ENCODE peak calls at places on chromosomes 16 and 17, in four cellular contexts. K is suprapubic skin, Y is stomach, M is A549. S is an unnamed sample.

GRCh38 chr16:11452746-11453344 is 107.6 kb downstream of the RMI2 start:
- DNase-seq in K (no peak), M (no peak), Y (no peak), S (no peak)

GRCh38 chr17:71975998-71976649 is 144.7 kb upstream of the SOX9 start:
- DNase-seq in M (peak), Y (peak), K (peak), S (peak)

GRCh38 chr16:20818929-20819585 is 12.7 kb downstream of the REXO5 start:
- DNase-seq in K (no peak), M (no peak), Y (no peak), S (no peak)

GRCh38 chr16:66070140-66070887 is 296.2 kb upstream of the CDH5 start:
- DNase-seq in Y (peak), K (no peak), M (no peak), S (peak)

GRCh38 chr17:19659366-19660177 is 11.0 kb downstream of the ALDH3A2 start:
- DNase-seq in Y (no peak), K (no peak), M (no peak), S (no peak)

GRCh38 chr17:2709173-2709661 is 2.3 kb downstream of the CLUH start:
- DNase-seq in Y (peak), K (peak), M (peak), S (peak)

GRCh38 chr16:47320546-47321315 is 140.1 kb downstream of the ITFG1 start:
- DNase-seq in M (no peak), K (no peak), Y (no peak), S (no peak)

GRCh38 chr17:82215095-82215971 is 2.7 kb upstream of the CCDC57 start:
- DNase-seq in K (no peak), Y (no peak), M (peak), S (no peak)

GRCh38 chr16:12097523-12098428 is 121.2 kb downstream of the SNX29 start:
- DNase-seq in K (no peak), M (no peak), Y (no peak), S (peak)

GRCh38 chr16:75379911-75380847 is 53.1 kb downstream of the CFDP1 start:
- DNase-seq in K (no peak), M (no peak), Y (no peak), S (no peak)

GRCh38 chr16:55499951-55500350 is 8.9 kb upstream of the LPCAT2 start:
- DNase-seq in K (peak), M (peak), Y (no peak), S (no peak)

GRCh38 chr16:55503726-55504553 is 4.9 kb upstream of the LPCAT2 start:
- DNase-seq in K (no peak), Y (no peak), M (no peak), S (no peak)

GRCh38 chr16:55505333-55506015 is 3.4 kb upstream of the LPCAT2 start:
- DNase-seq in Y (no peak), K (no peak), M (no peak), S (no peak)

GRCh38 chr16:55501549-55502322 is 7.1 kb upstream of the LPCAT2 start:
- DNase-seq in K (no peak), Y (no peak), M (no peak), S (no peak)

DNA sequence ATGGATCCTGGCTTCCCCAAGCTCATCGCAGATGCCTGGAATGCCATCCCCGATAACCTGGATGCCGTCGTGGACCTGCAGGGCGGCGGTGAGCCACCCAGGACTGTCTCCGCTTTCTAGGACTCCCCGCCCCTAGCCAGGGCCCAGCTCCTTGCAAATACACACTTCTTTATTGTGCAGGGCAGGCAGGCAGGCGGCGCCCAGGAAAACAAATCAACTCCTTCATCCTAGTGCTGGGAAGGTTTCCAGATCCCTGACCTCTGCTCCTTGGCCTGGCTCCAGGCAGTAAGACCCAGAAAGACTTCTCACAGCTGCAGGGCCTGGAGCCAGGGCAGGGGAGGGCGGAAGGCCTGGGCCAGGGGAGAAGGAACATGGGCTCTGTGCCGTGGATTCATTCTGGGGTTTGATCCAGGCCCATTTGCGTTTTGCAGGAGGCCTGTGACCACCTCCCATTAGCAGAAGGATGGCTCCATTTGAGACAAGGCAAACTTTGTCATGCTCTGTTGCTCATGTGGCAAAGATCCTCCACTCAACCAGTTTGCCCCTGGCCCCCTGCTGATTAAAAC is 6.0 kb upstream of the LPCAT2 start:
- DNase-seq in Y (peak), M (peak), K (no peak), S (peak)
- TF ChIP-seq POLR2A in Y (no peak), M (no peak), K (no peak), S (no peak)

GRCh38 chr17:58416937-58417299 is 416 bp downstream of the RNF43 start:
- DNase-seq in K (no peak), Y (no peak), M (no peak), S (no peak)
- H3K4me3 ChIP-seq in K (peak), Y (peak), M (peak), S (peak)

GRCh38 chr16:29818082-29818481 is 2.1 kb downstream of the PAGR1 start:
- DNase-seq in Y (no peak), M (no peak), K (no peak), S (no peak)
- TF ChIP-seq CTCF in Y (no peak), M (no peak), K (no peak), S (no peak)

GRCh38 chr16:55912022-55912421 is 36.8 kb upstream of the CES5A start:
- DNase-seq in Y (no peak), M (no peak), K (no peak), S (no peak)

GRCh38 chr16:55907661-55908060 is 32.5 kb upstream of the CES5A start:
- DNase-seq in Y (no peak), M (no peak), K (no peak), S (no peak)

GRCh38 chr16:55911616-55912015 is 36.4 kb upstream of the CES5A start:
- DNase-seq in K (no peak), Y (no peak), M (no peak), S (no peak)

GRCh38 chr16:55908641-55909040 is 33.5 kb upstream of the CES5A start:
- DNase-seq in Y (no peak), M (no peak), K (no peak), S (no peak)

GRCh38 chr16:55909876-55910275 is 34.7 kb upstream of the CES5A start:
- DNase-seq in M (no peak), Y (no peak), K (no peak), S (no peak)
- TF ChIP-seq POLR2A in M (no peak), Y (no peak), K (no peak), S (no peak)

GRCh38 chr17:32518856-32519768 is 32.3 kb downstream of the CDK5R1 start:
- DNase-seq in K (peak), M (no peak), Y (peak), S (peak)
- H3K4me3 ChIP-seq in K (peak), M (no peak), Y (peak), S (peak)

DNA sequence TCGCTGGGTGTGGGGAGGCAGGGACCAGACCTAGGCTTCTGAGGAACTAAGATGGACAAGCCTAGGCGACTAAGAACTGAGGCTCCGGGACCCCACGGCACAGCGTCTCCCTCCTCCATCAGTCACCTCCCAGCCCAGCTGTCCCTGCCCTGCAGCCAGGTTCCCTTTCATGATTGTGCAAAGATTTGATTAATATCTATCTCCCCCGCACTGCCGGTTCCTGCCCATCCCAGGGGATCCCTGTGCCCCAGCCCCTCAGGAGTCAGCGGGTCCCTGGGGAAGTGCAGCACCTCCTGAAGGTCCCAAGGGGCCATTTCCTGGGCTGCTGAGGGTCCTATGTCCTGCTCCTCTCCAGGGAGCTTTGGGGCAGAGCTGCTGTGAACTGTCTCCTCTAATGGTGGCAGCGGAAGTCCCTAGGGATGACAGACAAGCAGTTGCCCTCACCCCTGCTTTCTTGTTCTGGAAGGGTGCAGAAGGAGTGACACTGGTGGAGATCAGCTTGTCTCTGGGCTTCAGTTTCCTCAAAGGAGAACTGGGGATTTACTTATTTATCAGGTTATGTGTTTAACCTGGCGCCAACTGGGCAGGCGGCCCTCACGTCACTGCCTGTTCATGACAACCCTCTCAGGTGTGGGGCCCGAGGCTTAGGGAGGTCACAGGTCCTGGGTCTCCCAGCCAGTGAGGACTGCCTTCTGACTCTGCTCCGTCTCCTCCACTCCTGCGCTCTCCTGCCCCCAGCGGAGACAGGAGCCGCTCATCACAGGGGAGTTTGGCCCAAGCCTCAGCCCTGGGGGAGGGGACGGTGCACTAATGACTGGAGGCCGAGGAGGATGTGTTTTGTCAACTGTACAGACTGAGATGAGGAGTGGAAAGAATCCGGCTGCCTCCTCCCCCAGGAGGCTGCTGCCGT is 1.9 kb upstream of the C16orf74 start:
- DNase-seq in K (no peak), M (no peak), Y (peak), S (peak)
- TF ChIP-seq CTCF in K (no peak), M (no peak), Y (no peak), S (no peak)

GRCh38 chr17:76714336-76714735 is 3.6 kb upstream of the MXRA7 start:
- DNase-seq in Y (no peak), K (no peak), M (no peak), S (no peak)
- TF ChIP-seq POLR2A in Y (no peak), K (no peak), M (no peak), S (no peak)

GRCh38 chr16:85245307-85246172 is 133.3 kb upstream of the CIBAR2 start:
- DNase-seq in M (peak), K (no peak), Y (peak), S (peak)
- H3K4me3 ChIP-seq in M (no peak), K (no peak), Y (no peak), S (no peak)

S was measured in testis.